ENCODE peak calls at places on chromosomes 6 and 20, in ten cellular contexts. J is M059J; A is bronchial epithelial cell; R is naive thymus-derived CD8-positive, alpha-beta T cell; Q is AG08395; E is T follicular helper cell; G is A549; I is RWPE1; F is stimulated activated CD4-positive, alpha-beta T cell treated with anti-CD3 and anti-CD28 coated beads, Interleukin-2, amount 100 ng/mL, for 48 hours; U is astrocyte of the spinal cord. V is an unnamed sample.

GRCh38 chr6:56683882-56684281 is 41.2 kb upstream of the DST start:
- DNase-seq in J (peak), A (peak), R (no peak), Q (peak), E (no peak), G (peak), I (peak), F (no peak), U (peak), V (peak)

GRCh38 chr20:39479196-39479810 is 517.2 kb downstream of the DHX35 start:
- DNase-seq in J (no peak), A (no peak), R (no peak), Q (no peak), E (no peak), G (no peak), I (no peak), F (no peak), U (no peak), V (no peak)

GRCh38 chr6:55047433-55048044 is 126.8 kb upstream of the HCRTR2 start:
- DNase-seq in J (peak), A (no peak), R (no peak), Q (no peak), E (no peak), G (no peak), I (no peak), F (no peak), U (no peak), V (no peak)

GRCh38 chr20:32465092-32465900 is 107.2 kb downstream of the ASXL1 start:
- DNase-seq in J (no peak), A (no peak), R (no peak), Q (peak), E (no peak), G (peak), I (no peak), F (no peak), U (peak), V (peak)

GRCh38 chr6:81890846-81891245 is 138.4 kb upstream of the TENT5A start:
- DNase-seq in J (peak), A (peak), R (no peak), Q (peak), E (no peak), G (no peak), I (no peak), F (no peak), U (peak), V (peak)

GRCh38 chr20:62888406-62888805 is 26.8 kb upstream of the TCFL5 start:
- DNase-seq in J (no peak), A (no peak), R (no peak), Q (no peak), E (no peak), G (no peak), I (no peak), F (no peak), U (no peak), V (no peak)

GRCh38 chr20:39036011-39036410 is 73.9 kb downstream of the DHX35 start:
- DNase-seq in J (no peak), A (no peak), R (no peak), Q (peak), E (no peak), G (no peak), I (no peak), F (no peak), U (peak), V (peak)

GRCh38 chr6:68427630-68428029 is 207.5 kb upstream of the ADGRB3 start:
- DNase-seq in J (peak), A (peak), R (no peak), Q (no peak), E (no peak), G (no peak), I (peak), F (no peak), U (peak), V (no peak)

GRCh38 chr6:31663087-31663960 is 1.5 kb downstream of the GPANK1 start:
- DNase-seq in J (no peak), A (peak), R (no peak), Q (no peak), E (no peak), G (no peak), I (peak), F (no peak), U (no peak), V (peak)

GRCh38 chr6:73032586-73032985 is 192.7 kb downstream of the KHDC1L start:
- DNase-seq in J (peak), A (peak), R (no peak), Q (peak), E (no peak), G (peak), I (peak), F (no peak), U (peak), V (peak)